ENCODE peak calls at places on chromosomes 6 and 20, in four cellular contexts. Q is right lobe of liver, C is left lung, T is fibroblast of lung. D is an unnamed sample.
A peak's percentile ranks its signal among the peaks of the same experiment; 100 is the strongest.

GRCh38 chr6:84428300-84428907 is 201.0 kb upstream of the CEP162 start:
- DNase-seq in Q (peak; percentile 60), C (no peak), T (peak; percentile 71), D (no peak)

GRCh38 chr20:63076421-63076820 is 69.7 kb upstream of the BHLHE23 start:
- DNase-seq in Q (peak; percentile 9), C (peak; percentile 9), T (no peak), D (no peak)

GRCh38 chr6:38860041-38860440 is 144.9 kb downstream of the DNAH8 start:
- DNase-seq in Q (no peak), C (no peak), T (no peak), D (no peak)

GRCh38 chr6:161058746-161059145 is 67.2 kb downstream of the MAP3K4 start:
- DNase-seq in Q (no peak), C (no peak), T (peak; percentile 28), D (no peak)

GRCh38 chr6:86118271-86118670 is 475.6 kb upstream of the SYNCRIP start:
- DNase-seq in Q (no peak), C (no peak), T (no peak), D (no peak)

GRCh38 chr6:9647043-9647520 is 767.8 kb downstream of the TFAP2A start:
- DNase-seq in Q (no peak), C (no peak), T (no peak), D (no peak)

GRCh38 chr6:155093430-155093829 is 98.3 kb downstream of the TIAM2 start:
- DNase-seq in Q (no peak), C (no peak), T (no peak), D (no peak)

GRCh38 chr6:108806669-108807068 is 41.6 kb upstream of the ARMC2 start:
- DNase-seq in Q (no peak), C (no peak), T (no peak), D (no peak)

GRCh38 chr20:5181955-5182354 is 55.1 kb downstream of the CDS2 start:
- DNase-seq in Q (no peak), C (no peak), T (peak; percentile 79), D (peak; percentile 43)

GRCh38 chr6:14286144-14286543 is 168.6 kb downstream of the CD83 start:
- DNase-seq in Q (no peak), C (no peak), T (peak; percentile 90), D (peak; percentile 36)

GRCh38 chr6:28010526-28010925 is 53.5 kb downstream of the OR2B6 start:
- DNase-seq in Q (no peak), C (no peak), T (no peak), D (no peak)

GRCh38 chr6:37456816-37457560 is 24.0 kb downstream of the CMTR1 start:
- DNase-seq in Q (no peak), C (no peak), T (peak; percentile 86), D (peak; percentile 23)

GRCh38 chr6:143245656-143246055 is 185.0 kb downstream of the AIG1 start:
- DNase-seq in Q (no peak), C (no peak), T (no peak), D (no peak)

GRCh38 chr20:9884666-9885065 is 45.8 kb upstream of the PAK5 start:
- DNase-seq in Q (no peak), C (no peak), T (no peak), D (no peak)

GRCh38 chr20:8670900-8671229 is 398.0 kb upstream of the PLCB4 start:
- DNase-seq in Q (no peak), C (no peak), T (no peak), D (no peak)

GRCh38 chr6:34745277-34746103 is 11.8 kb upstream of the SNRPC start:
- DNase-seq in Q (no peak), C (no peak), T (no peak), D (peak; percentile 7)

GRCh38 chr20:14959506-14960493 is 622.4 kb upstream of the FLRT3 start:
- DNase-seq in Q (no peak), C (no peak), T (no peak), D (no peak)

GRCh38 chr6:19465240-19465639 is 371.9 kb upstream of the ID4 start:
- DNase-seq in Q (no peak), C (no peak), T (peak; percentile 1), D (no peak)

GRCh38 chr6:53931086-53931485 is 136.3 kb downstream of the LRRC1 start:
- DNase-seq in Q (no peak), C (no peak), T (no peak), D (no peak)

GRCh38 chr6:53930330-53930729 is 135.5 kb downstream of the LRRC1 start:
- DNase-seq in Q (no peak), C (no peak), T (no peak), D (no peak)

GRCh38 chr6:53928641-53929339 is 134.0 kb downstream of the LRRC1 start:
- DNase-seq in Q (no peak), C (no peak), T (no peak), D (no peak)

GRCh38 chr6:53932502-53932901 is 137.7 kb downstream of the LRRC1 start:
- DNase-seq in Q (no peak), C (no peak), T (no peak), D (no peak)

GRCh38 chr6:53929340-53930120 is 134.7 kb downstream of the LRRC1 start:
- DNase-seq in Q (no peak), C (no peak), T (peak; percentile 48), D (no peak)
- H3K27ac ChIP-seq in Q (no peak overlapping the region), C (no peak overlapping the region), T (no peak overlapping the region), D (no peak overlapping the region)

GRCh38 chr20:49319204-49319809 is 41.5 kb upstream of the ZNFX1 start:
- DNase-seq in Q (no peak), C (no peak), T (no peak), D (no peak)
- H3K4me3 ChIP-seq in Q (no peak overlapping the region), C (peak overlapping the region; percentile 27), T (no peak overlapping the region), D (no peak overlapping the region)

GRCh38 chr6:119116712-119117281 is 38.3 kb upstream of the FAM184A start:
- DNase-seq in Q (no peak), C (no peak), T (no peak), D (no peak)
- TF ChIP-seq CTCF in Q (no peak), C (no peak), T (peak; percentile 29), D (peak; percentile 39)

DNA sequence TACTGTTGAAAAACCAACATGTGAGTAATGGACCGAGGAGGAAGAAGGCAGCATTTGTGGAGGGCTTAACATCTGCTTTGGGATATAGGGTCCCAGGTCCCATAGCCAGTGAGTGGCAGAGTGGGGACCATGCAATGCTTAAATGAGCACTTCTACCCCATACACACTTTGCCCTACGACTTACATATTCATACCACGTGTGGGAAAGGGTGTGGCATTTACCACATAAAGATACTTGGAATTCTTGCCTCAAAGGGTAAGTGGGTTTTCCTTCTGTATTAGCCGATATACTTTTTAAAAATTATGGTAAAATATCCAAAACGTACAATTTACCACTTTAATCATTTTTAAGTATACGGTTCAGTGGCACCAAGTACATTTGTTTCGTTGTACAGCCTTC is 199.3 kb downstream of the BACH2 start:
- DNase-seq in Q (no peak), C (no peak), T (peak; percentile 26), D (no peak)
- H3K27ac ChIP-seq in Q (no peak overlapping the region), C (peak overlapping the region; percentile 14), T (peak overlapping the region; percentile 37), D (no peak overlapping the region)

GRCh38 chr6:112087136-112087908 is at the start of the genes FAM229B and TUBE1:
- DNase-seq in Q (peak; percentile 95), C (peak; percentile 97), T (peak; percentile 98), D (peak; percentile 95)
- H3K4me3 ChIP-seq in Q (peak within 1 kb of the TSS; percentile 82), C (peak within 1 kb of the TSS; percentile 85), T (peak within 1 kb of the TSS; percentile 99), D (peak within 1 kb of the TSS; percentile 84)

GRCh38 chr6:43978473-43979360 is 148.5 kb downstream of the MRPL14 start:
- DNase-seq in Q (no peak), C (no peak), T (peak; percentile 28), D (no peak)

GRCh38 chr6:43980004-43980795 is 147.1 kb downstream of the MRPL14 start:
- DNase-seq in Q (peak; percentile 29), C (no peak), T (no peak), D (no peak)

GRCh38 chr6:43976706-43977403 is 150.4 kb downstream of the MRPL14 start:
- DNase-seq in Q (no peak), C (no peak), T (no peak), D (no peak)

GRCh38 chr6:43979525-43979924 is 147.7 kb downstream of the MRPL14 start:
- DNase-seq in Q (no peak), C (no peak), T (no peak), D (no peak)

DNA sequence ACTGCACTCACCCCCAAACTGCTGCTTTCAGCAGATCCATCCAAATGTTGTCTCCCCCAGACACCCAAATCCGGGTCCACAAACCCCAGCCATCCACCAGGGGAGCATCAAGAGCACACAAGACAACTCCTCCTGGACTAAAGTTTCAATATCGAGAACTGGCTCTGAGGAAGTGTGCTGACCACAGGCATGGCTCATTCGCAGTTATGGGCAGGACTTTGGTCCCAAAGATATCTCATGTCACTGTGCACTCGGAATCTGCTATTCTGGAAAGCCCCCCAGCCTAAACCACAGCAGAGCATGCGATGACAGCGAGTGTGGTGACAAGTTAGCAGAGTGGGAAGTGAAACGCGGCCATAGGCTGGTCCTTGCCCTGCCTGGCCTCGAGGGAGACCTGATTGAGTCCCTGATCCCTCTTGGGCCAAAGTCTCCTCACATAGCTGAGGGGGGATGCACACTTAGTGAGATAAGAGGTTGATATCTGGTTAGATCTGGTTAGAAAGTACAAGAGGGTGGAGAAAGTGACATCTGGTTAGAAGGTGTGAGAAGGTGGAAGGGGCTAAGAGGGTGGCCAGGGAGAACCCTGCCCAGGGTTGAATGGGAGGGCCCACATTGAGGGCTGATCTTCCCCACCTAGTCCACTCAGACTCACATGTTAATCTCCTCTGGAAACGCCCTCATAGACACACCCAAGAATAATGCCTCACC is 149.7 kb downstream of the MRPL14 start:
- DNase-seq in Q (no peak), C (no peak), T (no peak), D (no peak)
- TF ChIP-seq CTCF in Q (no peak), C (no peak), T (peak; percentile 5), D (peak; percentile 35)

GRCh38 chr6:157133856-157134255 is 189.5 kb downstream of the TMEM242 start:
- DNase-seq in Q (no peak), C (no peak), T (no peak), D (no peak)
- H3K27ac ChIP-seq in Q (no peak overlapping the region), C (peak overlapping the region; percentile 6), T (no peak overlapping the region), D (no peak overlapping the region)

GRCh38 chr20:24949756-24950127 is 673 bp downstream of the CST7 start:
- DNase-seq in Q (no peak), C (no peak), T (no peak), D (no peak)
- H3K4me3 ChIP-seq in Q (peak overlapping the region; percentile 26), C (peak overlapping the region; percentile 42), T (no peak overlapping the region), D (no peak overlapping the region)

D was measured in AG04450.